ENCODE peak calls at places on chromosome 1, in seven cellular contexts. One of them, this sample, is unnamed.

GRCh38 chr1:18936814-18937481 is 19.5 kb downstream of the IFFO2 start:
- DNase-seq in ascending aorta: no peak
- DNase-seq in fibroblast of lung: no peak
- DNase-seq in GM13976: no peak
- DNase-seq in lower lobe of right lung: no peak
- DNase-seq in osteocyte: no peak
- DNase-seq in glutamatergic neuron: no peak
- DNase-seq in this sample: no peak

GRCh38 chr1:204350857-204351573 is 8.7 kb downstream of the PLEKHA6 start:
- DNase-seq in glutamatergic neuron: peak; percentile 95
- DNase-seq in lower lobe of right lung: peak; percentile 60
- DNase-seq in osteocyte: peak; percentile 89
- DNase-seq in ascending aorta: peak; percentile 77
- DNase-seq in GM13976: no peak
- DNase-seq in fibroblast of lung: peak; percentile 82
- DNase-seq in this sample: no peak

GRCh38 chr1:199522936-199523335 is 504.6 kb upstream of the NR5A2 start:
- DNase-seq in lower lobe of right lung: no peak
- DNase-seq in glutamatergic neuron: no peak
- DNase-seq in fibroblast of lung: peak; percentile 5
- DNase-seq in ascending aorta: no peak
- DNase-seq in GM13976: no peak
- DNase-seq in osteocyte: no peak
- DNase-seq in this sample: no peak

GRCh38 chr1:99370476-99370875 is 106.2 kb downstream of the PLPPR4 start:
- DNase-seq in osteocyte: no peak
- DNase-seq in fibroblast of lung: no peak
- DNase-seq in ascending aorta: no peak
- DNase-seq in GM13976: no peak
- DNase-seq in lower lobe of right lung: no peak
- DNase-seq in glutamatergic neuron: no peak
- DNase-seq in this sample: no peak

GRCh38 chr1:79052829-79053449 is 46.4 kb upstream of the ADGRL4 start:
- DNase-seq in GM13976: peak; percentile 35
- DNase-seq in ascending aorta: no peak
- DNase-seq in osteocyte: no peak
- DNase-seq in lower lobe of right lung: no peak
- DNase-seq in fibroblast of lung: no peak
- DNase-seq in glutamatergic neuron: no peak
- DNase-seq in this sample: no peak

GRCh38 chr1:170388489-170388888 is 143.5 kb upstream of the GORAB start:
- DNase-seq in ascending aorta: no peak
- DNase-seq in glutamatergic neuron: no peak
- DNase-seq in osteocyte: no peak
- DNase-seq in fibroblast of lung: no peak
- DNase-seq in GM13976: no peak
- DNase-seq in lower lobe of right lung: no peak
- DNase-seq in this sample: no peak

GRCh38 chr1:41515131-41515678 is 30.7 kb upstream of the EDN2 start:
- DNase-seq in lower lobe of right lung: no peak
- DNase-seq in glutamatergic neuron: no peak
- DNase-seq in ascending aorta: no peak
- DNase-seq in osteocyte: no peak
- DNase-seq in GM13976: no peak
- DNase-seq in fibroblast of lung: no peak
- DNase-seq in this sample: no peak

GRCh38 chr1:30575066-30575465 is 148.3 kb downstream of the MATN1 start:
- DNase-seq in glutamatergic neuron: no peak
- DNase-seq in ascending aorta: no peak
- DNase-seq in GM13976: no peak
- DNase-seq in lower lobe of right lung: no peak
- DNase-seq in osteocyte: no peak
- DNase-seq in fibroblast of lung: no peak
- DNase-seq in this sample: no peak

GRCh38 chr1:64884261-64885040 is 81.9 kb downstream of the JAK1 start:
- DNase-seq in ascending aorta: no peak
- DNase-seq in lower lobe of right lung: no peak
- DNase-seq in osteocyte: no peak
- DNase-seq in GM13976: no peak
- DNase-seq in glutamatergic neuron: no peak
- DNase-seq in fibroblast of lung: no peak
- DNase-seq in this sample: no peak

GRCh38 chr1:97378596-97378995 is 542.2 kb downstream of the DPYD start:
- DNase-seq in GM13976: no peak
- DNase-seq in fibroblast of lung: no peak
- DNase-seq in osteocyte: no peak
- DNase-seq in ascending aorta: no peak
- DNase-seq in lower lobe of right lung: no peak
- DNase-seq in glutamatergic neuron: no peak
- DNase-seq in this sample: no peak

GRCh38 chr1:245222931-245223330 is 68.1 kb downstream of the KIF26B start:
- DNase-seq in fibroblast of lung: no peak
- DNase-seq in ascending aorta: no peak
- DNase-seq in lower lobe of right lung: no peak
- DNase-seq in glutamatergic neuron: no peak
- DNase-seq in GM13976: no peak
- DNase-seq in osteocyte: no peak
- DNase-seq in this sample: no peak

GRCh38 chr1:214494706-214495105 is 56.7 kb downstream of the PTPN14 start:
- DNase-seq in glutamatergic neuron: no peak
- DNase-seq in ascending aorta: no peak
- DNase-seq in osteocyte: no peak
- DNase-seq in fibroblast of lung: no peak
- DNase-seq in GM13976: no peak
- DNase-seq in lower lobe of right lung: no peak
- DNase-seq in this sample: no peak

GRCh38 chr1:225602590-225603206 is 50.2 kb downstream of the ENAH start:
- DNase-seq in ascending aorta: no peak
- DNase-seq in lower lobe of right lung: no peak
- DNase-seq in osteocyte: no peak
- DNase-seq in glutamatergic neuron: no peak
- DNase-seq in fibroblast of lung: no peak
- DNase-seq in GM13976: no peak
- DNase-seq in this sample: no peak

GRCh38 chr1:4561213-4561612 is 93.2 kb upstream of the AJAP1 start:
- DNase-seq in glutamatergic neuron: no peak
- DNase-seq in ascending aorta: no peak
- DNase-seq in lower lobe of right lung: no peak
- DNase-seq in GM13976: no peak
- DNase-seq in fibroblast of lung: no peak
- DNase-seq in osteocyte: peak; percentile 77
- DNase-seq in this sample: no peak

GRCh38 chr1:203744008-203744972 is 20.7 kb upstream of the LAX1 start:
- DNase-seq in fibroblast of lung: peak; percentile 66
- DNase-seq in osteocyte: no peak
- DNase-seq in glutamatergic neuron: no peak
- DNase-seq in lower lobe of right lung: no peak
- DNase-seq in GM13976: peak; percentile 40
- DNase-seq in ascending aorta: peak; percentile 77
- DNase-seq in this sample: no peak

GRCh38 chr1:218369688-218370511 is 24.8 kb downstream of the TGFB2 start:
- DNase-seq in glutamatergic neuron: no peak
- DNase-seq in lower lobe of right lung: no peak
- DNase-seq in ascending aorta: no peak
- DNase-seq in fibroblast of lung: peak; percentile 65
- DNase-seq in osteocyte: no peak
- DNase-seq in GM13976: no peak
- DNase-seq in this sample: no peak

GRCh38 chr1:192357904-192358303 is 41.1 kb downstream of the RGS21 start:
- DNase-seq in ascending aorta: no peak
- DNase-seq in fibroblast of lung: no peak
- DNase-seq in glutamatergic neuron: no peak
- DNase-seq in lower lobe of right lung: no peak
- DNase-seq in osteocyte: no peak
- DNase-seq in GM13976: no peak
- DNase-seq in this sample: no peak

GRCh38 chr1:32963746-32964460 is 706 bp downstream of the RNF19B start:
- DNase-seq in lower lobe of right lung: peak; percentile 86
- DNase-seq in GM13976: peak; percentile 65
- DNase-seq in osteocyte: peak; percentile 88
- DNase-seq in fibroblast of lung: peak; percentile 22
- DNase-seq in ascending aorta: peak; percentile 82
- DNase-seq in glutamatergic neuron: peak; percentile 73
- DNase-seq in this sample: no peak

DNA sequence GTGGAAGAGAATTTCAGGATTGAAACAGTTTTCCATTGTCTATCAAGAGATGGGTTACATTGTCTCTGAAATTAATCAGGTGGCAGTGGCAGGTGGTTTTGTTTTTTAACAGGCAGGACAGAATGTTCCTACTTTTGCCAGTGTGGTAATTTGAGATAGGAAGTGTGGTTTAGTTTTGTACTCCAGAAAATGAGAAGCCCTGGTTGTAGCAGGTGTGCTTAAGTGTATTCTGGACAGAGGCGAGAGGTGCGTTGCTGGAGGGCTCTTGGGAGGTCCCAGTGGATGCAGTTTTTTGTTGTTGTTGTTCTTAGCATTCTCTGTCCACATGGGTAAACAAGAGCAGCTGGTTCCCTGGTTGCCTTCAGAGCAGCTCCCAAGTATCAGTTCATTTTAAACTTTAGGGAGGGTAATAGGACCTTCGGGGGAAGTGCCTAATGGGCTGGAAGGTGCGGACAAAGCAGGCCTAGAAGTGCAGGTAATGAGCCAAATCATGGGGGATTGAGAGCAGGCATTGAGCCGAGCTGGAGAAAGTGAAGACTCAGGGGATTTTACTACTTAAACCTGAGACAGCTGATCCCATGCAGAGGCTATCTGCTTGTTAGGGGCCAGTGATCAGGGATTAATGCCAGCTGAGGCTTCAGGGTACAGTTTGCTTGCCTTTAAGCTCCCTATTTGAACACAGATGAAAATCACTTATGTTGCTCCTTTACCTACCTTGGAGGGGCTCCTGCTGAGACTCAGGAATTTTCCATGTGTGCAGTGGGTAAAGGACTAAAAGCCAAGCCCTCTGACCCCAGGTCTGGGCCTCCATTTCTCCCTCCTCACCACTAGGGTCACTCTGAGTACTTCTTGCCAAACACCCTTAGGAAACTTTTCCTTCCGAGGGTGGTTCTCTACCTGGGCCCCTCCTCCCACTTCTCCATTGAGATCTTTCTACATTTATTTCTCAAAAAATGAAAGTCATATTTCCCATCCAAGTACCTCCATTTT is 6.1 kb downstream of the PFKFB2 start:
- DNase-seq in fibroblast of lung: no peak
- DNase-seq in glutamatergic neuron: no peak
- DNase-seq in GM13976: no peak
- DNase-seq in ascending aorta: no peak
- DNase-seq in lower lobe of right lung: no peak
- DNase-seq in osteocyte: no peak
- DNase-seq in this sample: no peak
- TF ChIP-seq CTCF in fibroblast of lung: no peak
- TF ChIP-seq CTCF in glutamatergic neuron: peak; percentile 29
- TF ChIP-seq CTCF in GM13976: no peak
- TF ChIP-seq CTCF in ascending aorta: no peak
- TF ChIP-seq CTCF in lower lobe of right lung: no peak
- TF ChIP-seq CTCF in osteocyte: no peak
- TF ChIP-seq CTCF in this sample: no peak

GRCh38 chr1:223711173-223711572 is 1.2 kb upstream of the CAPN2 start:
- DNase-seq in lower lobe of right lung: no peak
- DNase-seq in GM13976: no peak
- DNase-seq in ascending aorta: no peak
- DNase-seq in fibroblast of lung: peak; percentile 62
- DNase-seq in osteocyte: no peak
- DNase-seq in glutamatergic neuron: no peak
- DNase-seq in this sample: no peak

GRCh38 chr1:223710179-223711133 is 1.9 kb upstream of the CAPN2 start:
- DNase-seq in GM13976: no peak
- DNase-seq in ascending aorta: no peak
- DNase-seq in glutamatergic neuron: no peak
- DNase-seq in fibroblast of lung: no peak
- DNase-seq in lower lobe of right lung: no peak
- DNase-seq in osteocyte: no peak
- DNase-seq in this sample: no peak

GRCh38 chr1:223708001-223708359 is 4.4 kb upstream of the CAPN2 start:
- DNase-seq in lower lobe of right lung: no peak
- DNase-seq in glutamatergic neuron: no peak
- DNase-seq in ascending aorta: peak; percentile 62
- DNase-seq in osteocyte: no peak
- DNase-seq in fibroblast of lung: no peak
- DNase-seq in GM13976: no peak
- DNase-seq in this sample: no peak

GRCh38 chr1:223708651-223709268 is 3.6 kb upstream of the CAPN2 start:
- DNase-seq in fibroblast of lung: no peak
- DNase-seq in glutamatergic neuron: no peak
- DNase-seq in ascending aorta: peak; percentile 53
- DNase-seq in osteocyte: no peak
- DNase-seq in lower lobe of right lung: no peak
- DNase-seq in GM13976: no peak
- DNase-seq in this sample: no peak

DNA sequence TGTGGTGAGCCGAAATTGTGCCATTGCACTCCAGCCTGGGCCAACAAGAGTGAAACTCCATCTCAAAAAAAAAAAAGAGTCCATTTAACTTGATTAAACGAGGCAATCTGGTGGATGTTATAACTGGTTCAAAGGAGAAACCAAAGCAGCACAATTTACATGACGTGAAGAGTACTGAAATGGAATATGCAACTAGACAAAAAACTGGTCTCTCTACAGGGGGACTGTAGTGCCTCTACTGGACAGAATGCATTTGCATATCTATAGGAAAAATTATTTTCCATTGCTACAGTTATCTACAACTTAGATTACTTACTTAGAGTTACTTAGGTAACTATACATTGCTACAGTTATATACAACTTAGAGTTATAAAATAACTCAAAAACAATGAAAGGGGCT is 2.7 kb upstream of the CAPN2 start:
- DNase-seq in lower lobe of right lung: no peak
- DNase-seq in glutamatergic neuron: no peak
- DNase-seq in fibroblast of lung: peak; percentile 78
- DNase-seq in GM13976: no peak
- DNase-seq in osteocyte: no peak
- DNase-seq in ascending aorta: peak; percentile 1
- DNase-seq in this sample: no peak
- TF ChIP-seq CTCF in lower lobe of right lung: no peak
- TF ChIP-seq CTCF in glutamatergic neuron: no peak
- TF ChIP-seq CTCF in fibroblast of lung: peak; percentile 77
- TF ChIP-seq CTCF in GM13976: no peak
- TF ChIP-seq CTCF in osteocyte: peak; percentile 64
- TF ChIP-seq CTCF in ascending aorta: peak; percentile 41
- TF ChIP-seq CTCF in this sample: no peak

GRCh38 chr1:11534846-11535245 is 55.9 kb downstream of the DISP3 start:
- DNase-seq in glutamatergic neuron: no peak
- DNase-seq in GM13976: no peak
- DNase-seq in ascending aorta: no peak
- DNase-seq in fibroblast of lung: no peak
- DNase-seq in lower lobe of right lung: no peak
- DNase-seq in osteocyte: no peak
- DNase-seq in this sample: no peak
- TF ChIP-seq CTCF in glutamatergic neuron: no peak
- TF ChIP-seq CTCF in GM13976: no peak
- TF ChIP-seq CTCF in ascending aorta: no peak
- TF ChIP-seq CTCF in fibroblast of lung: no peak
- TF ChIP-seq CTCF in lower lobe of right lung: no peak
- TF ChIP-seq CTCF in osteocyte: no peak
- TF ChIP-seq CTCF in this sample: no peak

DNA sequence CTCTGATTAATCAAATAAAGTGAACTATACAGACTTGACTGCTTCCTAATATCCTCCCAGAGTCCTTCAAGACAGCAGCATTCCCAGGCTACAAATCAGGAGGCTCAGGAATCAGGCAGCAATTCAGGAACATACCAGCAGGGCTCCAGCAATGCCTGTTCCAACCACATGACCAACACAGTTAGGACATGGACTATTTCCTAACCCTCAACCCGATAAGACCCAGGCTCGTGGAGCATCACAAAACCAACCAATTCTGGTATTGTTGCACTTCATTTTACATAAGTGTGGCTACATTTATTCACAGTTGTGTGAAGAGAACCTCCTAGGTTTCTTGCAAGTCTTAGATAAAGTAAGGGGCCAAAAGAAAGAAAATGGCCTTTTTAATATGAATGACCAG is 546.2 kb upstream of the ADGRL2 start:
- DNase-seq in lower lobe of right lung: no peak
- DNase-seq in glutamatergic neuron: peak; percentile 16
- DNase-seq in osteocyte: no peak
- DNase-seq in GM13976: no peak
- DNase-seq in fibroblast of lung: no peak
- DNase-seq in ascending aorta: no peak
- DNase-seq in this sample: no peak
- TF ChIP-seq CTCF in lower lobe of right lung: no peak
- TF ChIP-seq CTCF in glutamatergic neuron: peak; percentile 61
- TF ChIP-seq CTCF in osteocyte: peak; percentile 31
- TF ChIP-seq CTCF in GM13976: no peak
- TF ChIP-seq CTCF in fibroblast of lung: peak; percentile 31
- TF ChIP-seq CTCF in ascending aorta: no peak
- TF ChIP-seq CTCF in this sample: no peak